ENCODE peak calls at places on chromosomes 7 and 10, in ten cellular contexts. K is IMR-90, C is fibroblast of lung, H is cardiac muscle cell, J is choroid plexus epithelial cell, W is Peyer's patch, N is colonic mucosa, U is fibroblast of mammary gland, B is stomach, F is A549. X is an unnamed sample.

GRCh38 chr7:128869138-128869943 is 6.7 kb downstream of the ATP6V1F start:
- DNase-seq in K (peak; percentile 23), C (peak; percentile 37), H (peak; percentile 80), J (peak; percentile 37), W (peak; percentile 85), N (peak; percentile 60), U (peak; percentile 32), B (peak; percentile 69), F (peak; percentile 30), X (peak; percentile 60)

GRCh38 chr7:69246758-69247157 is 351.5 kb upstream of the AUTS2 start:
- DNase-seq in K (no peak), C (no peak), H (no peak), J (no peak), W (no peak), N (no peak), U (no peak), B (no peak), F (no peak), X (no peak)

GRCh38 chr10:86671985-86672710 is 3.8 kb downstream of the LDB3 start:
- DNase-seq in K (peak; percentile 25), C (no peak), H (peak; percentile 92), J (peak; percentile 41), W (no peak), N (no peak), U (no peak), B (no peak), F (no peak), X (no peak)

GRCh38 chr10:69818676-69819239 is 17.1 kb downstream of the COL13A1 start:
- DNase-seq in K (peak; percentile 38), C (no peak), H (no peak), J (no peak), W (no peak), N (no peak), U (no peak), B (no peak), F (no peak), X (no peak)

GRCh38 chr10:62653254-62653653 is 151.3 kb upstream of the ADO start:
- DNase-seq in K (no peak), C (no peak), H (no peak), J (no peak), W (no peak), N (no peak), U (no peak), B (no peak), F (no peak), X (no peak)

GRCh38 chr7:2845193-2845592 is 1.1 kb upstream of the GNA12 start:
- DNase-seq in K (no peak), C (no peak), H (no peak), J (no peak), W (no peak), N (no peak), U (no peak), B (no peak), F (no peak), X (no peak)

GRCh38 chr7:76202666-76203030 is 952 bp downstream of the SRRM3 start:
- DNase-seq in K (no peak), C (no peak), H (no peak), J (no peak), W (no peak), N (no peak), U (no peak), B (no peak), F (no peak), X (no peak)

GRCh38 chr10:79552143-79552542 is 8.1 kb downstream of the SFTPA2 start:
- DNase-seq in K (no peak), C (no peak), H (no peak), J (no peak), W (no peak), N (no peak), U (no peak), B (no peak), F (no peak), X (no peak)

GRCh38 chr10:13528875-13529713 is at the start of gene BEND7:
- DNase-seq in K (peak; percentile 16), C (no peak), H (peak; percentile 79), J (no peak), W (peak; percentile 60), N (peak; percentile 23), U (no peak), B (peak; percentile 60), F (peak; percentile 33), X (peak; percentile 16)

GRCh38 chr10:79070091-79070610 is 1.4 kb downstream of the ZMIZ1 start:
- DNase-seq in K (no peak), C (peak; percentile 54), H (peak; percentile 42), J (peak; percentile 40), W (peak; percentile 81), N (peak; percentile 58), U (no peak), B (peak; percentile 62), F (no peak), X (no peak)

GRCh38 chr10:2964632-2965296 is 102.6 kb upstream of the PFKP start:
- DNase-seq in K (no peak), C (no peak), H (peak; percentile 46), J (peak; percentile 15), W (no peak), N (no peak), U (no peak), B (no peak), F (no peak), X (no peak)
- H3K4me3 ChIP-seq in K (no peak overlapping the region), C (no peak overlapping the region), H (no peak overlapping the region), J (no peak overlapping the region), W (no peak overlapping the region), N (no peak overlapping the region), U (no peak overlapping the region), B (no peak overlapping the region), F (no peak overlapping the region), X (no peak overlapping the region)

GRCh38 chr7:33530664-33531063 is 374.7 kb upstream of the BMPER start:
- DNase-seq in K (no peak), C (no peak), H (no peak), J (no peak), W (no peak), N (no peak), U (no peak), B (no peak), F (no peak), X (no peak)
- TF ChIP-seq CTCF in K (no peak), C (no peak), H (no peak), J (no peak), W (no peak), N (no peak), U (no peak), B (no peak), F (no peak), X (no peak)

GRCh38 chr10:101228682-101229274 is 485 bp downstream of the LBX1 start:
- DNase-seq in K (no peak), C (no peak), H (peak; percentile 45), J (no peak), W (no peak), N (no peak), U (no peak), B (no peak), F (no peak), X (no peak)

GRCh38 chr10:101231092-101231491 is 1.8 kb upstream of the LBX1 start:
- DNase-seq in K (no peak), C (no peak), H (no peak), J (no peak), W (no peak), N (no peak), U (no peak), B (no peak), F (no peak), X (no peak)

GRCh38 chr10:101231912-101232689 is 2.8 kb upstream of the LBX1 start:
- DNase-seq in K (no peak), C (no peak), H (no peak), J (no peak), W (no peak), N (no peak), U (no peak), B (no peak), F (no peak), X (no peak)

GRCh38 chr10:101229275-101230184 is at the start of gene LBX1:
- DNase-seq in K (no peak), C (no peak), H (no peak), J (no peak), W (no peak), N (no peak), U (no peak), B (no peak), F (no peak), X (no peak)

GRCh38 chr10:101230185-101230917 is 1.1 kb upstream of the LBX1 start:
- DNase-seq in K (no peak), C (no peak), H (no peak), J (no peak), W (no peak), N (no peak), U (no peak), B (no peak), F (no peak), X (no peak)
- H3K4me3 ChIP-seq in K (no peak overlapping the region), C (no peak overlapping the region), H (peak overlapping the region; percentile 6), J (no peak overlapping the region), W (no peak overlapping the region), N (no peak overlapping the region), U (no peak overlapping the region), B (peak overlapping the region; percentile 18), F (no peak overlapping the region), X (no peak overlapping the region)

GRCh38 chr7:134878731-134879295 is 99.4 kb downstream of the CALD1 start:
- DNase-seq in K (no peak), C (no peak), H (no peak), J (no peak), W (no peak), N (no peak), U (no peak), B (no peak), F (no peak), X (no peak)
- TF ChIP-seq CTCF in K (no peak), C (no peak), H (no peak), J (no peak), W (no peak), N (no peak), U (no peak), B (no peak), F (no peak), X (peak; percentile 18)

DNA sequence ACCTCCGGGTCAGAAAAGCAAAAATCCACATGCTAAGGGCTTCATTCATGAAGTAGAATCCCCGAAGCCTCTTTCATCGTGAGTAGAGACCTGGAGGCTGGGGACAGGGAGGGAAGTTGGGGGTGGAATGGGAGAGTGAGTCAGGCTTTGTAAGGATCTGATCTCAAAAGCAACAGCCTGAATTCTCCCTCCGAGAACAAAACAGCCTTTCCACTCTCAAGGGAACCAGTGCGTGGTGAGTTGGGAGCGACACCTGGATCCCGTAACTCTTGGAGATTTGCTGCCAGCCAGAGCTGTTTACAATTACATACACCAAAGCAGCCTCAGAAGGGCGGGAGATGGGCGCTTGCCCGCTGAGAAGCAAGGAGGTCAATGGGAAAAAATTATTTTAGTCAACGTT is 10.8 kb downstream of the AFAP1L2 start:
- DNase-seq in K (peak; percentile 42), C (peak; percentile 65), H (no peak), J (peak; percentile 43), W (no peak), N (no peak), U (peak; percentile 64), B (no peak), F (no peak), X (peak; percentile 83)
- H3K4me3 ChIP-seq in K (no peak overlapping the region), C (no peak overlapping the region), H (no peak overlapping the region), J (no peak overlapping the region), W (no peak overlapping the region), N (no peak overlapping the region), U (no peak overlapping the region), B (no peak overlapping the region), F (no peak overlapping the region), X (no peak overlapping the region)